ENCODE peak calls at places on chromosomes 6 and 20, in ten cellular contexts. Y is GM12891, E is transverse colon, Z is Peyer's patch, Q is adrenal gland, P is GM12892, H is heart left ventricle, U is A549, K is ovary, B is esophagus squamous epithelium. A is an unnamed sample.

GRCh38 chr20:11849976-11850670 is 67.6 kb upstream of the BTBD3 start:
- DNase-seq in Y (no peak), E (no peak), Z (no peak), Q (peak), P (no peak), H (no peak), U (no peak), K (peak), B (no peak), A (no peak)

GRCh38 chr6:8080338-8081151 is 16.4 kb upstream of the BLOC1S5 start:
- DNase-seq in Y (no peak), E (no peak), Z (no peak), Q (peak), P (no peak), H (no peak), U (no peak), K (no peak), B (no peak), A (no peak)

GRCh38 chr6:68967549-68968300 is 332.6 kb downstream of the ADGRB3 start:
- DNase-seq in Y (peak), E (peak), Z (peak), Q (peak), P (peak), H (peak), U (peak), K (peak), B (no peak), A (peak)

GRCh38 chr20:36093025-36093803 is 61.3 kb upstream of the EPB41L1 start:
- DNase-seq in Y (no peak), E (peak), Z (peak), Q (peak), P (no peak), H (peak), U (no peak), K (no peak), B (peak), A (no peak)

GRCh38 chr20:3318226-3318884 is 79.4 kb upstream of the SLC4A11 start:
- DNase-seq in Y (no peak), E (no peak), Z (no peak), Q (no peak), P (no peak), H (no peak), U (no peak), K (no peak), B (no peak), A (no peak)

GRCh38 chr6:134379086-134379485 is 61.2 kb upstream of the SGK1 start:
- DNase-seq in Y (no peak), E (peak), Z (no peak), Q (no peak), P (no peak), H (no peak), U (no peak), K (no peak), B (no peak), A (no peak)

GRCh38 chr6:101747160-101747559 is 353.7 kb downstream of the GRIK2 start:
- DNase-seq in Y (no peak), E (no peak), Z (no peak), Q (no peak), P (no peak), H (no peak), U (no peak), K (no peak), B (no peak), A (no peak)

GRCh38 chr6:149915970-149916865 is 6.7 kb downstream of the RAET1G start:
- DNase-seq in Y (no peak), E (no peak), Z (no peak), Q (no peak), P (no peak), H (no peak), U (no peak), K (no peak), B (no peak), A (no peak)

GRCh38 chr6:46655803-46656202 is 3.0 kb downstream of the SLC25A27 start:
- DNase-seq in Y (no peak), E (no peak), Z (no peak), Q (no peak), P (no peak), H (no peak), U (peak), K (no peak), B (no peak), A (no peak)

GRCh38 chr6:26360451-26361416 is 4.3 kb upstream of the BTN3A2 start:
- DNase-seq in Y (no peak), E (peak), Z (peak), Q (no peak), P (no peak), H (no peak), U (no peak), K (no peak), B (no peak), A (no peak)

GRCh38 chr20:60078351-60079250 is 120.4 kb downstream of the CDH26 start:
- DNase-seq in Y (no peak), E (no peak), Z (no peak), Q (no peak), P (no peak), H (no peak), U (no peak), K (no peak), B (no peak), A (no peak)

GRCh38 chr6:167782698-167783517 is 43.8 kb upstream of the AFDN start:
- DNase-seq in Y (no peak), E (no peak), Z (no peak), Q (no peak), P (no peak), H (no peak), U (no peak), K (no peak), B (no peak), A (no peak)

GRCh38 chr20:2867081-2867860 is 6.0 kb upstream of the PTPRA start:
- DNase-seq in Y (no peak), E (peak), Z (no peak), Q (no peak), P (no peak), H (no peak), U (no peak), K (no peak), B (no peak), A (no peak)

GRCh38 chr20:22579711-22580697 is 4.4 kb downstream of the FOXA2 start:
- DNase-seq in Y (no peak), E (no peak), Z (no peak), Q (no peak), P (no peak), H (no peak), U (no peak), K (no peak), B (no peak), A (no peak)

DNA sequence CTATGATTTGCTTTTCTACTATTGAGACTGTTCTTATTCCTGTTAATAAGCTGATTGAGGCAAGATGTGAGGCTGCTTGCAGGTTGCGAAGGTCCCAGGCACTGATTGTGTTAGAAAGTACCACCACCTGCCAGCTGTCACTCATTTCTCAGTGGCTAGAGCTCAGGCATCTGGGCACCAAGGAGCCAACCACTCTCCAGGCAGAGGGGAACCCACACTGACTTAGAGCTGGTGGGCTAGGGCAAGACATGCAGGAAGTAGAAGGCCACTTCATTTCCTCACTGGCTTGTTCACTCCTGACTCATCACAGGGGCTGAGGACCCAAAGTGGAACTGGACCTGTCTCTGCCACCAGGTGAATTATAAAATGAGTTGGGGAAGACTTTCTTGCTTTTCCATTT is 7.8 kb upstream of the DLL1 start:
- DNase-seq in Y (no peak), E (no peak), Z (no peak), Q (no peak), P (no peak), H (no peak), U (no peak), K (no peak), B (no peak), A (no peak)
- TF ChIP-seq POLR2A in Y (no peak), E (no peak), Z (no peak), Q (no peak), P (no peak), H (no peak), U (no peak), K (no peak), B (no peak), A (no peak)

GRCh38 chr20:53609501-53610445 is 16.1 kb upstream of the ZNF217 start:
- DNase-seq in Y (no peak), E (peak), Z (peak), Q (peak), P (no peak), H (no peak), U (peak), K (peak), B (peak), A (no peak)

GRCh38 chr20:53613748-53614147 is 20.1 kb upstream of the ZNF217 start:
- DNase-seq in Y (no peak), E (no peak), Z (no peak), Q (no peak), P (no peak), H (no peak), U (no peak), K (no peak), B (no peak), A (no peak)

GRCh38 chr20:53608456-53609413 is 15.1 kb upstream of the ZNF217 start:
- DNase-seq in Y (no peak), E (peak), Z (peak), Q (no peak), P (no peak), H (peak), U (no peak), K (peak), B (no peak), A (no peak)

GRCh38 chr20:53608071-53608455 is 14.4 kb upstream of the ZNF217 start:
- DNase-seq in Y (no peak), E (no peak), Z (peak), Q (no peak), P (no peak), H (no peak), U (no peak), K (no peak), B (no peak), A (no peak)

GRCh38 chr20:53611449-53611894 is 17.8 kb upstream of the ZNF217 start:
- DNase-seq in Y (no peak), E (peak), Z (peak), Q (peak), P (no peak), H (peak), U (peak), K (peak), B (no peak), A (no peak)
- TF ChIP-seq POLR2A in Y (no peak), E (no peak), Z (no peak), Q (no peak), P (no peak), H (no peak), U (no peak), K (no peak), B (no peak), A (peak)

GRCh38 chr6:33315753-33316602 is 1.6 kb downstream of the ZBTB22 start:
- DNase-seq in Y (no peak), E (no peak), Z (no peak), Q (no peak), P (no peak), H (no peak), U (no peak), K (no peak), B (no peak), A (no peak)

GRCh38 chr6:33316603-33317417 is 734 bp downstream of the ZBTB22 start:
- DNase-seq in Y (no peak), E (no peak), Z (no peak), Q (peak), P (no peak), H (no peak), U (no peak), K (peak), B (no peak), A (no peak)

GRCh38 chr6:33318426-33319073 is 1.0 kb upstream of the ZBTB22 start:
- DNase-seq in Y (no peak), E (no peak), Z (no peak), Q (no peak), P (no peak), H (no peak), U (no peak), K (no peak), B (no peak), A (no peak)

GRCh38 chr6:33317418-33317667 is 201 bp downstream of the ZBTB22 start:
- DNase-seq in Y (no peak), E (no peak), Z (no peak), Q (no peak), P (peak), H (no peak), U (no peak), K (no peak), B (no peak), A (peak)

DNA sequence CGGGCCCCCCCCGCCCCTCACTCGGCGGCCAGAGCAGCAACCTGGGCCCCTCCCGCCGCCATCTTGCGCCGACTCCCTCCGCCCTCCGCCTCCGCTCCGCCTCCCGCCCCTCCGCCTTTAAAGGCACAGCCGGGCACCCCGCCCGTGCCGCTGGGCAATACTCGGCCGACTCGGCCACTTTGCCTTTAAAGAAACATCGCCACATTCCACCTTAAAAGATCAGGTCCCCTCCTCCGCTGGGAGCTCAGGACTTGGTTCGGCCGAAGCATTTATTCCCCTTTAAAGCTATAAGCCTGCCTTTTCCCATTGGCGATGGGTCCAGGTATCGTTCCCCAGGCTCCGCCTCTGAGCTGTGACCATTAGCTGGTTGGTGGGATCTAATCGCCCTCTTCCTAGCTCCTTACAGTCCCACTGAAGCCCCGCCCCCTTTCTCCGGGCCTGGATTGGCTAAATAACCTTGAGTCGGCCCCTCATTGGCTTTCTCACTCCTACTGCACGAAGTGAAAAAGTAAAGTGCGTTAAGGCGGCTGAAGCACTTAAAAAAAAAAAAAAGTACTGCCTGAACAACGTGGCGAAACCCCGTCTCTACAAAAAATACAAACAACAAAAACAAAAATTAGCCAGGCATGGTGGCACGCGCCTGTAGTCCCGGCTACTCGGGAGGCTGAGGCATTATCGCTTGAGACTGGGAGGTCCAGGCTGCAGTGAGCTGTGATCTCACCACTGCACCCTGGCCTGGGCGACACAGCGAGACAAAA is at the start of gene ZBTB22:
- DNase-seq in Y (peak), E (peak), Z (peak), Q (peak), P (peak), H (peak), U (peak), K (peak), B (peak), A (peak)
- TF ChIP-seq POLR2A in Y (peak), E (peak), Z (no peak), Q (peak), P (peak), H (peak), U (no peak), K (no peak), B (no peak), A (no peak)

DNA sequence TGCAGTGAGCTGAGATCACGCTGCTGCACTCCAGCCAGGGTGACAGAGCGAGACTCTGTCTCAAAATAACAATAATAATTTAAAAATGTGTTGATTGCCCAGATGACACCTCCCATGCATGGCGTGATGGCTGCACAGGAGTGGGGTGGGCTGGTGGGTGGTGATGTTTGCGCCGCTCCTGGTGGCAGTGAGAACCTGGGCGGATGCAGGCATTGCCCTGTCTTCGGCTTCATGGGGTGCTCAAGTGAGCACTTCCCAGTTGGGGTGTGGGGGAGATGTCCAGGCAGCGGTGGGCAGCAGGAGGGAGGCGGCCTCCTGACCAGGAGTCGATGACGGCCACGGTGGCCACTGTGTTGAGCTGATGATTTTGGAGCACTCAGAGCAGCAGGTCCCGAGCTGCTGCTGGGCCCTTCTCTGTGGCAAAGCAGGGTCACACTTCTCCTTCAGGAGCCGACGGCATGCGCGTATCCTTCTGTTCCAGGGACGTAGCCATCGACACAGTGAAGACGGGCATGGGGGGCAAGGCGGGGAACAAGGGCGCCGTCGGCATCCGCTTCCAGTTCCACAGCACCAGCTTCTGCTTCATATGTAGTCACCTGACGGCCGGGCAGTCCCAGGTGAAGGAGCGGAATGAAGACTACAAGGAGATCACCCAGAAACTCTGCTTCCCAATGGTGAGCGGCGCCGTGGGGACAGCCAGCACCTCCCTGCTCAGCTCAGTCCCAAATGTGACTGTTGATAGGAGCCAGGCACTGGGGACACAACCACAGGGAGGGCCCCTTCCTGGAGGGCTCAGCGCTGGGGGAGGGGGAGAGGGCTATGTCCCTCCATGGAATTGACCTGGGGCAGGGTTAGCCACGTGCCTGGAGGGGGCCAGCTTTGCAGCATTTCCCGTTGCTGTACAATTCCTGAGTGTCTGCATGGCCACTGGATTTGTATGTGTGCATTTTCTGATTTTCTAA is 89.7 kb downstream of the SYNJ2 start:
- DNase-seq in Y (no peak), E (no peak), Z (no peak), Q (no peak), P (no peak), H (no peak), U (no peak), K (no peak), B (no peak), A (no peak)
- TF ChIP-seq POLR2A in Y (no peak), E (no peak), Z (no peak), Q (no peak), P (no peak), H (no peak), U (no peak), K (no peak), B (no peak), A (no peak)

GRCh38 chr6:142925575-142926110 is 19.3 kb downstream of the HIVEP2 start:
- DNase-seq in Y (no peak), E (no peak), Z (no peak), Q (peak), P (no peak), H (no peak), U (no peak), K (no peak), B (no peak), A (no peak)

GRCh38 chr6:142927904-142928303 is 17.1 kb downstream of the HIVEP2 start:
- DNase-seq in Y (no peak), E (no peak), Z (no peak), Q (no peak), P (no peak), H (no peak), U (no peak), K (no peak), B (no peak), A (no peak)

GRCh38 chr6:142927274-142927586 is 17.7 kb downstream of the HIVEP2 start:
- DNase-seq in Y (no peak), E (no peak), Z (no peak), Q (no peak), P (no peak), H (no peak), U (no peak), K (no peak), B (no peak), A (no peak)

GRCh38 chr6:142926177-142926493 is 18.8 kb downstream of the HIVEP2 start:
- DNase-seq in Y (no peak), E (no peak), Z (no peak), Q (no peak), P (no peak), H (no peak), U (no peak), K (no peak), B (no peak), A (no peak)

DNA sequence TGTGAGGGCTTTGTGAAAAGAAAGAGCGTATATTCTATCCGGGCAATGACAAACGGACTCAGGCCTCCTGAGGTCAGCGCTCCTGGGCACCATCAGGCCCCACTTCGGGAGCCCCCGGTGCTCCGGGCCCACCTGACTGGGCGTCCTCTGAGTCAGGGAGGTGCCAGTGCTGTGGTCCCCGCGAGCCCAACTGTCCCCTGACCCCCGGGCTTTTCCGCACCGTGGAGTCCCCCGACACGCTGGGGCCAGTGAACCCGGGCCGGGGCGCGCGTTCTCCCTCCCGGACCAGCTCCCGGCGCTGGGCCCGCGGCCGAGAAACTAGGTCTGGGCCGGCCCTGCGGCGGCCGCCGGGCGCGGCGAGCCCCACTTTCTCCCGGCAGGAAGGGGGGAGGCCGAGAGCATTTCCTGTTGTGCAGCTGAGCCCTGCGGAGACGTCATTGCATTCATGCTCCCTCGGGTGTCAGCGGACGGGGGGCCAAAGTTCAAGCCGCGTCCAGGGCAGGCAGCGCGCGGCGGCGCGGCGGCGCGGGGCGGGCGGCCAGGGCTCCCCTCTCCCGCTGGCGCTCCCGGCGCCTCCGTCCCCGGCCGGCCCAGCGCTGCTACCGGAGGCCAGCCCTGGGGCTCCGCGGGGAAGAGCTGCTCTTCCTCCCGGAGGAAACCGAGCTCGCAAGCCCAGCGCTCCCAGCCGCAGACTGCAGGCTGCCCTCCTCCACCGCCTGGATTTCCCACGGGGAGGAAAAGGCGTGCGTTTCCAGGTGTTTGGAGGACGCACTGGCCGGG is 18.3 kb downstream of the HIVEP2 start:
- DNase-seq in Y (peak), E (peak), Z (peak), Q (peak), P (peak), H (peak), U (peak), K (peak), B (peak), A (peak)
- TF ChIP-seq POLR2A in Y (peak), E (peak), Z (peak), Q (peak), P (peak), H (peak), U (peak), K (peak), B (peak), A (peak)

DNA sequence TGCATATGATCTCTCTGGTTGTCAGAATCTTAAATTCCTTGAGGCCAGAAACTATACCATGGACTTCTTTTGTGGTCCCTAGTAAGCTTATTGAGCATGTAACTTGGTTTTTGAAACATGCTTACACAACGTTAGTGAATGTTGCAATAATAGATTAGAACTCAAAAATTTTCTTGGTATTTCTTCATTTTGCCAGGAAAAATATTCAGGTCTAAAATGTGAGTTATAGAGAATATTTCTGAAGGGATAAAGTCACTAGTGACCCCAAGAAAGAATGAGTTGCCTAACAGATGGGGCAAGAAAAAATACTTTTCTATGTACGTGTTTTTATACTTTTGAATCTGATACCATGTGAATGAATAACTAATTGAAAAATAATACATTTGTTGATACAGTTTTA is 195.4 kb downstream of the TFAP2A start:
- DNase-seq in Y (no peak), E (no peak), Z (no peak), Q (no peak), P (no peak), H (no peak), U (no peak), K (no peak), B (no peak), A (no peak)
- TF ChIP-seq POLR2A in Y (no peak), E (no peak), Z (no peak), Q (no peak), P (no peak), H (no peak), U (no peak), K (no peak), B (no peak), A (no peak)

A was measured in H54.